ENCODE peak calls at places on chromosome 18, in five cellular contexts. One of them, this sample, is unnamed.

GRCh38 chr18:61797691-61798590 is 94.9 kb downstream of the RNF152 start:
- DNase-seq in GF-D8: no peak
- DNase-seq in left lobe of liver: no peak
- DNase-seq in stimulated activated CD8-positive, alpha-beta memory T cell treated with anti-CD3 and anti-CD28 coated beads, Interleukin-15, amount 100 ng/mL, for 4 hours: no peak
- DNase-seq in NCI-H1105 treated with DMSO at 0.1 percent for 48 hours: peak; percentile 52
- DNase-seq in this sample: no peak

GRCh38 chr18:22432672-22433137 is 15.0 kb upstream of the CTAGE1 start:
- DNase-seq in NCI-H1105 treated with DMSO at 0.1 percent for 48 hours: no peak
- DNase-seq in stimulated activated CD8-positive, alpha-beta memory T cell treated with anti-CD3 and anti-CD28 coated beads, Interleukin-15, amount 100 ng/mL, for 4 hours: no peak
- DNase-seq in left lobe of liver: peak; percentile 54
- DNase-seq in GF-D8: no peak
- DNase-seq in this sample: peak; percentile 90

GRCh38 chr18:5444269-5444668 is 99.5 kb downstream of the EPB41L3 start:
- DNase-seq in stimulated activated CD8-positive, alpha-beta memory T cell treated with anti-CD3 and anti-CD28 coated beads, Interleukin-15, amount 100 ng/mL, for 4 hours: no peak
- DNase-seq in GF-D8: no peak
- DNase-seq in NCI-H1105 treated with DMSO at 0.1 percent for 48 hours: no peak
- DNase-seq in left lobe of liver: no peak
- DNase-seq in this sample: no peak

GRCh38 chr18:52617931-52618330 is 277.9 kb downstream of the DCC start:
- DNase-seq in NCI-H1105 treated with DMSO at 0.1 percent for 48 hours: no peak
- DNase-seq in left lobe of liver: no peak
- DNase-seq in GF-D8: no peak
- DNase-seq in stimulated activated CD8-positive, alpha-beta memory T cell treated with anti-CD3 and anti-CD28 coated beads, Interleukin-15, amount 100 ng/mL, for 4 hours: no peak
- DNase-seq in this sample: no peak

GRCh38 chr18:36186461-36187137 is 698 bp upstream of the MOCOS start:
- DNase-seq in NCI-H1105 treated with DMSO at 0.1 percent for 48 hours: no peak
- DNase-seq in left lobe of liver: peak; percentile 57
- DNase-seq in GF-D8: no peak
- DNase-seq in stimulated activated CD8-positive, alpha-beta memory T cell treated with anti-CD3 and anti-CD28 coated beads, Interleukin-15, amount 100 ng/mL, for 4 hours: no peak
- DNase-seq in this sample: peak; percentile 17

GRCh38 chr18:45962461-45962860 is 4.7 kb downstream of the EPG5 start:
- DNase-seq in GF-D8: peak; percentile 74
- DNase-seq in left lobe of liver: no peak
- DNase-seq in stimulated activated CD8-positive, alpha-beta memory T cell treated with anti-CD3 and anti-CD28 coated beads, Interleukin-15, amount 100 ng/mL, for 4 hours: peak; percentile 38
- DNase-seq in NCI-H1105 treated with DMSO at 0.1 percent for 48 hours: no peak
- DNase-seq in this sample: peak; percentile 71

GRCh38 chr18:42038936-42039335 is 83.9 kb downstream of the PIK3C3 start:
- DNase-seq in stimulated activated CD8-positive, alpha-beta memory T cell treated with anti-CD3 and anti-CD28 coated beads, Interleukin-15, amount 100 ng/mL, for 4 hours: no peak
- DNase-seq in GF-D8: no peak
- DNase-seq in NCI-H1105 treated with DMSO at 0.1 percent for 48 hours: no peak
- DNase-seq in left lobe of liver: no peak
- DNase-seq in this sample: peak; percentile 85

GRCh38 chr18:57122906-57123510 is 23.9 kb upstream of the BOD1L2 start:
- DNase-seq in stimulated activated CD8-positive, alpha-beta memory T cell treated with anti-CD3 and anti-CD28 coated beads, Interleukin-15, amount 100 ng/mL, for 4 hours: no peak
- DNase-seq in left lobe of liver: no peak
- DNase-seq in NCI-H1105 treated with DMSO at 0.1 percent for 48 hours: no peak
- DNase-seq in GF-D8: no peak
- DNase-seq in this sample: no peak

GRCh38 chr18:33616556-33616955 is 38.5 kb downstream of the ASXL3 start:
- DNase-seq in NCI-H1105 treated with DMSO at 0.1 percent for 48 hours: no peak
- DNase-seq in GF-D8: no peak
- DNase-seq in stimulated activated CD8-positive, alpha-beta memory T cell treated with anti-CD3 and anti-CD28 coated beads, Interleukin-15, amount 100 ng/mL, for 4 hours: no peak
- DNase-seq in left lobe of liver: no peak
- DNase-seq in this sample: no peak

GRCh38 chr18:23331091-23331920 is 121.8 kb upstream of the RIOK3 start:
- DNase-seq in GF-D8: no peak
- DNase-seq in left lobe of liver: no peak
- DNase-seq in stimulated activated CD8-positive, alpha-beta memory T cell treated with anti-CD3 and anti-CD28 coated beads, Interleukin-15, amount 100 ng/mL, for 4 hours: no peak
- DNase-seq in NCI-H1105 treated with DMSO at 0.1 percent for 48 hours: no peak
- DNase-seq in this sample: no peak

GRCh38 chr18:79583426-79583825 is 96.2 kb upstream of the CTDP1 start:
- DNase-seq in stimulated activated CD8-positive, alpha-beta memory T cell treated with anti-CD3 and anti-CD28 coated beads, Interleukin-15, amount 100 ng/mL, for 4 hours: no peak
- DNase-seq in left lobe of liver: no peak
- DNase-seq in NCI-H1105 treated with DMSO at 0.1 percent for 48 hours: no peak
- DNase-seq in GF-D8: no peak
- DNase-seq in this sample: no peak

GRCh38 chr18:48563027-48563426 is 24.2 kb downstream of the CTIF start:
- DNase-seq in stimulated activated CD8-positive, alpha-beta memory T cell treated with anti-CD3 and anti-CD28 coated beads, Interleukin-15, amount 100 ng/mL, for 4 hours: no peak
- DNase-seq in GF-D8: no peak
- DNase-seq in left lobe of liver: no peak
- DNase-seq in NCI-H1105 treated with DMSO at 0.1 percent for 48 hours: no peak
- DNase-seq in this sample: peak; percentile 89

GRCh38 chr18:6920099-6920955 is 190.8 kb downstream of the ARHGAP28 start:
- DNase-seq in NCI-H1105 treated with DMSO at 0.1 percent for 48 hours: no peak
- DNase-seq in left lobe of liver: peak; percentile 58
- DNase-seq in stimulated activated CD8-positive, alpha-beta memory T cell treated with anti-CD3 and anti-CD28 coated beads, Interleukin-15, amount 100 ng/mL, for 4 hours: no peak
- DNase-seq in GF-D8: no peak
- DNase-seq in this sample: peak; percentile 53

GRCh38 chr18:40938615-40939014 is 1016.4 kb upstream of the PIK3C3 start:
- DNase-seq in stimulated activated CD8-positive, alpha-beta memory T cell treated with anti-CD3 and anti-CD28 coated beads, Interleukin-15, amount 100 ng/mL, for 4 hours: no peak
- DNase-seq in NCI-H1105 treated with DMSO at 0.1 percent for 48 hours: no peak
- DNase-seq in GF-D8: no peak
- DNase-seq in left lobe of liver: no peak
- DNase-seq in this sample: no peak

GRCh38 chr18:63730788-63731187 is 28.0 kb downstream of the SERPINB11 start:
- DNase-seq in stimulated activated CD8-positive, alpha-beta memory T cell treated with anti-CD3 and anti-CD28 coated beads, Interleukin-15, amount 100 ng/mL, for 4 hours: no peak
- DNase-seq in GF-D8: no peak
- DNase-seq in NCI-H1105 treated with DMSO at 0.1 percent for 48 hours: no peak
- DNase-seq in left lobe of liver: no peak
- DNase-seq in this sample: no peak

GRCh38 chr18:74116628-74117554 is 30.7 kb downstream of the FBXO15 start:
- DNase-seq in stimulated activated CD8-positive, alpha-beta memory T cell treated with anti-CD3 and anti-CD28 coated beads, Interleukin-15, amount 100 ng/mL, for 4 hours: no peak
- DNase-seq in NCI-H1105 treated with DMSO at 0.1 percent for 48 hours: peak; percentile 20
- DNase-seq in left lobe of liver: no peak
- DNase-seq in GF-D8: no peak
- DNase-seq in this sample: peak; percentile 58

GRCh38 chr18:79617521-79618500 is 61.8 kb upstream of the CTDP1 start:
- DNase-seq in GF-D8: no peak
- DNase-seq in NCI-H1105 treated with DMSO at 0.1 percent for 48 hours: no peak
- DNase-seq in stimulated activated CD8-positive, alpha-beta memory T cell treated with anti-CD3 and anti-CD28 coated beads, Interleukin-15, amount 100 ng/mL, for 4 hours: no peak
- DNase-seq in left lobe of liver: no peak
- DNase-seq in this sample: no peak

GRCh38 chr18:58552057-58552461 is 76.8 kb downstream of the ALPK2 start:
- DNase-seq in left lobe of liver: no peak
- DNase-seq in GF-D8: no peak
- DNase-seq in stimulated activated CD8-positive, alpha-beta memory T cell treated with anti-CD3 and anti-CD28 coated beads, Interleukin-15, amount 100 ng/mL, for 4 hours: no peak
- DNase-seq in NCI-H1105 treated with DMSO at 0.1 percent for 48 hours: no peak
- DNase-seq in this sample: peak; percentile 45

GRCh38 chr18:33878213-33878612 is 300.2 kb downstream of the ASXL3 start:
- DNase-seq in GF-D8: no peak
- DNase-seq in NCI-H1105 treated with DMSO at 0.1 percent for 48 hours: no peak
- DNase-seq in stimulated activated CD8-positive, alpha-beta memory T cell treated with anti-CD3 and anti-CD28 coated beads, Interleukin-15, amount 100 ng/mL, for 4 hours: no peak
- DNase-seq in left lobe of liver: no peak
- DNase-seq in this sample: no peak

GRCh38 chr18:9683418-9684396 is 24.4 kb upstream of the RAB31 start:
- DNase-seq in stimulated activated CD8-positive, alpha-beta memory T cell treated with anti-CD3 and anti-CD28 coated beads, Interleukin-15, amount 100 ng/mL, for 4 hours: no peak
- DNase-seq in GF-D8: peak; percentile 82
- DNase-seq in NCI-H1105 treated with DMSO at 0.1 percent for 48 hours: no peak
- DNase-seq in left lobe of liver: no peak
- DNase-seq in this sample: peak; percentile 79

GRCh38 chr18:13703899-13704298 is 22.5 kb downstream of the FAM210A start:
- DNase-seq in left lobe of liver: no peak
- DNase-seq in stimulated activated CD8-positive, alpha-beta memory T cell treated with anti-CD3 and anti-CD28 coated beads, Interleukin-15, amount 100 ng/mL, for 4 hours: no peak
- DNase-seq in GF-D8: no peak
- DNase-seq in NCI-H1105 treated with DMSO at 0.1 percent for 48 hours: no peak
- DNase-seq in this sample: peak; percentile 13

GRCh38 chr18:38174594-38174993 is 609.0 kb upstream of the CELF4 start:
- DNase-seq in stimulated activated CD8-positive, alpha-beta memory T cell treated with anti-CD3 and anti-CD28 coated beads, Interleukin-15, amount 100 ng/mL, for 4 hours: no peak
- DNase-seq in GF-D8: no peak
- DNase-seq in NCI-H1105 treated with DMSO at 0.1 percent for 48 hours: no peak
- DNase-seq in left lobe of liver: no peak
- DNase-seq in this sample: no peak

This sample was measured in mesenchymal stem cell.